ENCODE peak calls at places on chromosomes 5 and 9, in four cellular contexts. O is lung, Z is cardiac muscle cell, W is AG09309. E is an unnamed sample.

GRCh38 chr5:108728566-108729305 is 19.0 kb upstream of the FER start:
- DNase-seq in O (peak), Z (peak), W (no peak), E (peak)

GRCh38 chr5:105977163-105977562 is 1693.6 kb downstream of the EFNA5 start:
- DNase-seq in O (no peak), Z (no peak), W (no peak), E (no peak)

GRCh38 chr9:36029765-36030528 is 6.8 kb upstream of the RECK start:
- DNase-seq in O (no peak), Z (peak), W (peak), E (no peak)

GRCh38 chr5:117433841-117434240 is 859.2 kb upstream of the SEMA6A start:
- DNase-seq in O (no peak), Z (no peak), W (no peak), E (no peak)

GRCh38 chr9:4750021-4750673 is 9.1 kb upstream of the AK3 start:
- DNase-seq in O (no peak), Z (peak), W (no peak), E (peak)

GRCh38 chr9:137279741-137280477 is 2.4 kb downstream of the TOR4A start:
- DNase-seq in O (no peak), Z (no peak), W (no peak), E (no peak)

GRCh38 chr5:136249678-136250266 is 56.8 kb upstream of the SMIM32 start:
- DNase-seq in O (peak), Z (peak), W (peak), E (peak)

GRCh38 chr5:180976518-180976917 is 12.1 kb upstream of the BTNL3 start:
- DNase-seq in O (no peak), Z (no peak), W (no peak), E (no peak)

GRCh38 chr9:33458444-33458843 is 11.1 kb upstream of the AQP3 start:
- DNase-seq in O (peak), Z (no peak), W (no peak), E (peak)

GRCh38 chr9:122122903-122123632 is 30.0 kb upstream of the TTLL11 start:
- DNase-seq in O (peak), Z (peak), W (peak), E (peak)

GRCh38 chr9:25716220-25716872 is 38.1 kb upstream of the TUSC1 start:
- DNase-seq in O (no peak), Z (peak), W (peak), E (peak)

GRCh38 chr5:80216096-80216495 is 39.8 kb downstream of the SERINC5 start:
- DNase-seq in O (no peak), Z (no peak), W (no peak), E (no peak)

GRCh38 chr5:93225748-93226147 is 355.3 kb downstream of the NR2F1-AS1 start:
- DNase-seq in O (no peak), Z (no peak), W (no peak), E (no peak)

GRCh38 chr9:31588010-31588409 is 796.4 kb upstream of the ACO1 start:
- DNase-seq in O (no peak), Z (no peak), W (no peak), E (no peak)

GRCh38 chr9:70553718-70554673 is 139.5 kb upstream of the KLF9 start:
- DNase-seq in O (peak), Z (peak), W (no peak), E (no peak)

GRCh38 chr5:137500616-137501225 is 1.6 kb upstream of the SPOCK1 start:
- DNase-seq in O (no peak), Z (no peak), W (no peak), E (no peak)

GRCh38 chr5:137496919-137497318 is 2.2 kb downstream of the SPOCK1 start:
- DNase-seq in O (no peak), Z (no peak), W (peak), E (no peak)

GRCh38 chr5:137497396-137498290 is 1.5 kb downstream of the SPOCK1 start:
- DNase-seq in O (no peak), Z (no peak), W (no peak), E (no peak)

GRCh38 chr5:137498301-137498735 is 808 bp downstream of the SPOCK1 start:
- DNase-seq in O (no peak), Z (peak), W (no peak), E (peak)

GRCh38 chr5:137498736-137499505 is at the start of gene SPOCK1:
- DNase-seq in O (peak), Z (peak), W (peak), E (peak)
- TF ChIP-seq CTCF in O (peak), Z (peak), W (peak), E (peak)

GRCh38 chr5:154397652-154398406 is 48.0 kb upstream of the SAP30L start:
- DNase-seq in O (no peak), Z (no peak), W (no peak), E (no peak)
- TF ChIP-seq CTCF in O (no peak), Z (no peak), W (no peak), E (no peak)

DNA sequence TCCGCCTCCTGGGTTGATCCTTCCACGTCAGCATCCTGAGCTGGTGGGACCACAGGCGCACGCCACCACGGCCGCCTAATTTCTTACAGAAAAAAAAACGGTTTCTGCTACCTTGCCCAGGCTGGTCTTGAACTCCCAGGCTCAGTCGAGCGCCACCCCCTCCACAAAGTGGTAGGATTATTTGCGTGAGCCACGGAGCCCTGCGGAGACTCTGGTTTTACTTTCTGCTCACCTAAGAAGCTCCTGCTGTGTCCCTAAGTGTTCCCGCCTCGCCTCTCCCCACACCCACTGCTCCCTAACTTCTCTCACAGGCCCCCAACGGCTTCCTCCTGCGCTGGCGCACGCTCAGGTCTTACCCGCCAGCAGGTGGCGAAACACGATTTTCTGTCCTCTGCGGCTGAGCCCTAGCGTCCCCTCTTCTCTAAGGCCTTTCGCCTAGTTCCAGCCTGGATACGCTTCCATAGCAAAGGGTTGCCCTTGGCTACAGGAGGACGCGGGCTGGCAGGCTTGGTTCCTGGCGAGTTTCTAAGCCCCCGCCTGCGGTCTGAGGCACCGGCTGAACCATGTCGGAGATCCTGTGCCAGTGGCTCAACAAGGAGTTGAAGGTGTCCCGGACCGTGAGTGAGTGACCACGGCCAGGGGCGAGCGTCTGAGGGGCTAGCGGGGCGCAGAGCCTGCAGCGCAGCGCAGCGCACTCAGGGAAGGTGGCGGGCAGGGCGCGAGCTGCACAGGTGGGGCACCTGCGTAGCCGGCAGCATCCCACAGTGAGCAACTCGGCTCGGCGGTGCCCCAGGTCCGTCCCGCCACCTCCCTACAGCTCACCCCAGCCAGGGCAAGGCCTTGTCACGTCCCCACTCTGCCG is at the start of gene SPEF2:
- DNase-seq in O (peak), Z (peak), W (peak), E (peak)
- TF ChIP-seq CTCF in O (peak), Z (peak), W (peak), E (peak)

GRCh38 chr5:149552038-149552494 is 827 bp upstream of the CSNK1A1 start:
- DNase-seq in O (no peak), Z (no peak), W (no peak), E (no peak)

GRCh38 chr5:149552761-149553160 is 1.5 kb upstream of the CSNK1A1 start:
- DNase-seq in O (no peak), Z (no peak), W (no peak), E (no peak)

GRCh38 chr5:149550608-149551226 is 522 bp downstream of the CSNK1A1 start:
- DNase-seq in O (no peak), Z (no peak), W (no peak), E (no peak)

GRCh38 chr5:149550267-149550582 is 1.0 kb downstream of the CSNK1A1 start:
- DNase-seq in O (peak), Z (peak), W (peak), E (no peak)

DNA sequence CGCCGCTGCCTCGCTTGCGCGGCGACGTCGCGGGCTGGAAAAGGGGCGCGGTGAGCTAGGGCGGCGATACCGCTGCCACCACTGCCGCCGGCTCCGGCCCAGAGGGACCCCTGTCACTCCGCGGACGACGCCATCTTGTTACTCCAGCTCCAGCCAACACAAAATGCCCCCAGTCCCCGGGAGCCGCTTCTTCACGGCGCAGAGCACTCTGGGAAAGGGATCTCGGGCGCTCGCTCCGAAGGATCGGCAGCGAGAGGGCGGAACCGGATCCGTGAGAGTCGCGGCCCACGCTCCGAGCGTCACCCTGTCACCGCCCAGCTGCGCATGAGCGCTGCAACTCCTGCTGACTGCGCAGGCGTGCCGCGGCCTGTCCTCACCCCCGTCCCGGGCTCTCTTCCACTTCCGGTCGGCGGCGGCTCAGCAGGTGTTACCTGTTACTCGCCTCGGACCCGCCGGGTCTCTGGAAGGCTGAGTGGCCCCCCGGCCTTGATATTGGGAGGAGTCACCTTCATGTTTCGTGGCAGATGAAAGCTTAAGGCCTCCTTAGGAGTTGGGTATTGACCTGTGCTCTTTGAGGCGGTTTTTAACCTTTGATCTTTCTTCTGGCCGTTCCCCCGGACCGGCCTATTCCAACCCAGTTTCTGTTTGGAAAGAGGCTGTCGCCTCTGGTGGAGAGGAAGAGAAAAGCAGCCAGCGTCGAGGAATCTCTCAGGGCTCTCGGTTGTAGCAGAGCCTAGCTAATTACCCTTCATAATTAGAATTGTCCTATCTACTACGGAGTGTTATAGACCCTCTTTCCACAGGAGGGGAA is at the start of gene CSNK1A1:
- DNase-seq in O (peak), Z (peak), W (peak), E (peak)
- TF ChIP-seq CTCF in O (peak), Z (peak), W (peak), E (peak)

GRCh38 chr9:92345582-92345981 is 19.8 kb downstream of the CENPP start:
- DNase-seq in O (no peak), Z (no peak), W (no peak), E (no peak)

GRCh38 chr9:92341578-92341977 is 15.8 kb downstream of the CENPP start:
- DNase-seq in O (no peak), Z (no peak), W (no peak), E (no peak)

GRCh38 chr9:92342825-92343488 is 17.2 kb downstream of the CENPP start:
- DNase-seq in O (no peak), Z (peak), W (no peak), E (no peak)
- TF ChIP-seq CTCF in O (no peak), Z (peak), W (no peak), E (no peak)

DNA sequence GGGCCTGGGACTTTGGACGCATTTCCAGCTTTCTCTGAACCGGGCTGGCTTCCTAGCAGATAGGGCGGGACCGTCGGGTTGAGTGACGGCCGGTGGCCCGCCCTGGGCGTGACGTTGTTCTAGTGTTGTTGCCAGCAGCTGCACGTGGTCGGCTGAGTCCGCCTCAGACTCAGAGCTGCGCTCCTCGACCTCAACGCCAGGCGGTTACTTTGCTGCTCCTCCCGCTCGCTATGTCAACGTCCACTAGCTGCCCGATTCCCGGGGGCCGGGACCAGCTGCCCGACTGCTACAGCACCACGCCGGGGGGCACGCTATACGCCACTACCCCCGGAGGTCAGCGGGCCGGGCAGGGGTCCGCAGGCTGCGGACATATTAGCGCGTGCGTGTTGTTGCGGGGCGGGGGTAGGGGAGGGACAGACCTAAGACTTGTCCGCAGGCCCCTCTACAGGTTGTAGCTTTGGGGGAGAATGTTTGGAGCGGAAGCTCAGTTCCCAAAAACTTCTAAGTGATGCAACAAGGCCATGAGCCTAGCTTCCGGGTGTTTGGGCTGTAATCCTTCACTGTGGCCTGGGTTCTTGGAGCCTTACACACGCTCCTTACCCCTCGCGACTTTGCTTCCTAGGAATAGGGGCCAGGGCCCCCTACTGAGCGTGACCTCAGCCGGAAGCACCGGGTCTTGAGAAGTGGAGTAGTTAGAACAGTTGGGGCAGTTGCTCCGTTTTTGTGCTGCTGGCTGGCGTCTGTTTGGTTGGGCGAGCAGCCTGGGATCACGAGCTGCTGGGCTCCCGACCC is at the start of gene EIF4EBP3:
- DNase-seq in O (peak), Z (peak), W (peak), E (peak)
- TF ChIP-seq CTCF in O (peak), Z (peak), W (peak), E (peak)

DNA sequence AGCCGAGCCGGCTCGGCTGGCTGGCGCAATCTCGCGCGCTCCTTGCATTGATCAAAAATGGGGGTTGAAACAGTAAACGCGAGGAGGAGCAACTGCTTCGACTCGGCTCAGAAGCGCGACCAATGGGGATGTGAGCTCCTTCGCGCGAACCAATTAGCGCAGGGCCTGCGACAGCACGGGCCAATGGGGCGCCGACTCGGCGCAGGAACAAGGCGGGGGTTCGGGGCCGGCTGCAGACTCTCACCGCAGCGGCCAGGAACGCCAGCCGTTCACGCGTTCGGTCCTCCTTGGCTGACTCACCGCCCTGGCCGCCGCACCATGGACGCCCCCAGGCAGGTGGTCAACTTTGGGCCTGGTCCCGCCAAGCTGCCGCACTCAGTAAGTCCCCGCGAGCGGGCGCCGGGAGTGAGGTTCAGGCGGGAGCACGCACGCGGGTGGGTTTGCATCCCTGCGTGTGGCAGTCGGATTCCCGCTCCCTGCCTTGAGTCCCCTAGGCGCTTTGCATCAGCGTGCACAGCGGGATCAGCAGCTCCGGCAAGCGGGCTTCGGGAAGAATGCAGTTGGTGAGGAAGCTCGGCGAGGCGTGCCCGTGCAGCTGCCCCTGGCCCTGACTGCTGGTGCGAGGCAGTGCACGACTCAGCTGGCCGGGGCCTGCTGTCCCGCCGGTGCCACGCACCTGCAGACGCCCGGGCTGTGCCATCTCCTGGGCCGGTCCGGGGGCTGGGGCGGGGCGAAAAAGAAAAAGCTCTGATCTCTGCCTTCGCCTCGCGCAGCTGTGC is at the start of gene PSAT1:
- DNase-seq in O (peak), Z (peak), W (peak), E (peak)
- TF ChIP-seq CTCF in O (no peak), Z (no peak), W (no peak), E (no peak)

GRCh38 chr5:127601111-127601510 is 47.8 kb upstream of the CTXN3 start:
- DNase-seq in O (no peak), Z (no peak), W (no peak), E (no peak)

GRCh38 chr5:127602896-127603470 is 45.9 kb upstream of the CTXN3 start:
- DNase-seq in O (no peak), Z (no peak), W (no peak), E (no peak)

GRCh38 chr5:127601601-127602000 is 47.3 kb upstream of the CTXN3 start:
- DNase-seq in O (no peak), Z (no peak), W (no peak), E (no peak)

GRCh38 chr5:127599847-127600246 is 49.0 kb upstream of the CTXN3 start:
- DNase-seq in O (no peak), Z (no peak), W (no peak), E (no peak)

GRCh38 chr5:127602481-127602880 is 46.4 kb upstream of the CTXN3 start:
- DNase-seq in O (no peak), Z (no peak), W (no peak), E (no peak)
- TF ChIP-seq CTCF in O (no peak), Z (no peak), W (no peak), E (no peak)

DNA sequence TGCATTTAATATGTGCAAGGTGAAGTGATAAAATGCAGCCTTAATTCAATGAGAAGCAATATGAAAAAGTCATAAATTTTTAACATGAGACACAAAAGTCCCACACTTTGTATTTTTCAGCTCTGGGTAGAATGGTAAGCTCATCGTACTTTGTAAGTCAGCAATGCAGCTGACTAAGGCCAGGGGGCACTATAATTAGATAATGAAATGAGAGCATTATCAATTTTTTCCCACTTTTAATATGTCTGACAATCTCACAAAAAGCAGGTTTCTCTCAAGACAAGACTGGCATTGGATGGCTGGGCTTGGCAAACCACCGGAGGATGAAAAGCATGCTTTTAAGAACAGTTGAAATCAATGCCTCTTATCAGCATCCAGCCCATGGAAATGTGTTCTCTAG is 162.8 kb downstream of the FAM174A start:
- DNase-seq in O (no peak), Z (no peak), W (no peak), E (no peak)
- TF ChIP-seq CTCF in O (no peak), Z (peak), W (peak), E (peak)

E was measured in GM13977.